ENCODE peak calls at places on chromosomes 3 and 15, in five cellular contexts. N is suprapubic skin, X is adrenal gland, E is AG10803, J is left ventricle myocardium inferior. M is an unnamed sample.

GRCh38 chr15:94352940-94353820 is 121.8 kb downstream of the MCTP2 start:
- DNase-seq in N (no peak), X (no peak), E (no peak), J (no peak), M (no peak)

GRCh38 chr3:25654576-25654975 is 10.1 kb downstream of the TOP2B start:
- DNase-seq in N (no peak), X (no peak), E (no peak), J (no peak), M (no peak)

GRCh38 chr3:133675631-133676335 is 14.0 kb upstream of the TOPBP1 start:
- DNase-seq in N (no peak), X (no peak), E (no peak), J (no peak), M (no peak)

GRCh38 chr3:181695661-181696491 is 15.8 kb upstream of the SOX2 start:
- DNase-seq in N (no peak), X (no peak), E (no peak), J (no peak), M (no peak)

GRCh38 chr15:74613953-74614743 is 1.5 kb upstream of the CLK3 start:
- DNase-seq in N (peak), X (no peak), E (no peak), J (no peak), M (no peak)

GRCh38 chr15:70259030-70259424 is 161.3 kb upstream of the TLE3 start:
- DNase-seq in N (no peak), X (peak), E (peak), J (peak), M (peak)

GRCh38 chr3:143363276-143363675 is 243.7 kb downstream of the CHST2 start:
- DNase-seq in N (no peak), X (no peak), E (peak), J (no peak), M (no peak)

GRCh38 chr3:14962762-14963161 is 15.4 kb downstream of the NR2C2 start:
- DNase-seq in N (no peak), X (no peak), E (peak), J (no peak), M (no peak)

GRCh38 chr3:151226088-151226563 is 23.1 kb upstream of the GPR171 start:
- DNase-seq in N (no peak), X (no peak), E (peak), J (no peak), M (no peak)

GRCh38 chr15:60580650-60581415 is 101.9 kb upstream of the ICE2 start:
- DNase-seq in N (no peak), X (no peak), E (no peak), J (no peak), M (no peak)

GRCh38 chr3:195705081-195705991 is 15.4 kb upstream of the MUC20 start:
- DNase-seq in N (no peak), X (no peak), E (no peak), J (no peak), M (no peak)

GRCh38 chr3:105867690-105868449 is 942 bp downstream of the CBLB start:
- DNase-seq in N (no peak), X (no peak), E (no peak), J (no peak), M (no peak)

GRCh38 chr15:77144492-77145070 is 73.7 kb upstream of the TSPAN3 start:
- DNase-seq in N (no peak), X (no peak), E (peak), J (no peak), M (no peak)

GRCh38 chr15:70220444-70220937 is 122.8 kb upstream of the TLE3 start:
- DNase-seq in N (no peak), X (no peak), E (no peak), J (no peak), M (no peak)

GRCh38 chr3:13475871-13476590 is 4.1 kb upstream of the HDAC11 start:
- DNase-seq in N (no peak), X (no peak), E (peak), J (no peak), M (no peak)

GRCh38 chr3:185439745-185440466 is 58.9 kb downstream of the TMEM41A start:
- DNase-seq in N (no peak), X (no peak), E (no peak), J (no peak), M (no peak)

GRCh38 chr3:197181751-197182150 is 116.7 kb downstream of the DLG1 start:
- DNase-seq in N (no peak), X (peak), E (peak), J (peak), M (no peak)

GRCh38 chr15:50925281-50925680 is 16.8 kb downstream of the AP4E1 start:
- DNase-seq in N (no peak), X (no peak), E (peak), J (no peak), M (no peak)

GRCh38 chr3:46481636-46482035 is 16.1 kb upstream of the RTP3 start:
- DNase-seq in N (no peak), X (no peak), E (peak), J (no peak), M (no peak)

GRCh38 chr3:38117748-38118420 is 19.0 kb downstream of the ACAA1 start:
- DNase-seq in N (peak), X (peak), E (peak), J (peak), M (peak)

GRCh38 chr15:47179988-47180387 is 537.3 kb upstream of the SEMA6D start:
- DNase-seq in N (no peak), X (no peak), E (no peak), J (no peak), M (no peak)

GRCh38 chr15:74656935-74657535 is 38.8 kb downstream of the EDC3 start:
- DNase-seq in N (no peak), X (no peak), E (no peak), J (no peak), M (no peak)

GRCh38 chr15:97482521-97482920 is 478.0 kb upstream of the ARRDC4 start:
- DNase-seq in N (no peak), X (no peak), E (no peak), J (no peak), M (no peak)

GRCh38 chr3:72080101-72080500 is 295.2 kb upstream of the PROK2 start:
- DNase-seq in N (no peak), X (no peak), E (no peak), J (no peak), M (no peak)

GRCh38 chr15:80992436-80992835 is 2.8 kb upstream of the MESD start:
- DNase-seq in N (no peak), X (no peak), E (no peak), J (no peak), M (no peak)

GRCh38 chr3:46935989-46936620 is 40.4 kb downstream of the CCDC12 start:
- DNase-seq in N (no peak), X (peak), E (no peak), J (no peak), M (no peak)

GRCh38 chr3:33940149-33940548 is 141.7 kb downstream of the PDCD6IP start:
- DNase-seq in N (no peak), X (no peak), E (no peak), J (no peak), M (no peak)

GRCh38 chr15:78734441-78735064 is 76.7 kb downstream of the ADAMTS7 start:
- DNase-seq in N (no peak), X (no peak), E (no peak), J (no peak), M (peak)

GRCh38 chr3:104018541-104018940 is 1348.2 kb upstream of the ALCAM start:
- DNase-seq in N (no peak), X (no peak), E (no peak), J (no peak), M (no peak)

GRCh38 chr3:148178508-148178907 is 519.2 kb upstream of the AGTR1 start:
- DNase-seq in N (no peak), X (no peak), E (no peak), J (no peak), M (no peak)

GRCh38 chr3:111081008-111081545 is 9.5 kb downstream of the NECTIN3 start:
- DNase-seq in N (no peak), X (no peak), E (peak), J (no peak), M (no peak)

GRCh38 chr3:38002940-38003339 is 12.4 kb downstream of the VILL start:
- DNase-seq in N (peak), X (peak), E (no peak), J (no peak), M (no peak)

GRCh38 chr3:13009132-13009945 is 63.9 kb downstream of the IQSEC1 start:
- DNase-seq in N (peak), X (no peak), E (no peak), J (peak), M (no peak)

GRCh38 chr3:147267431-147267830 is 138.9 kb downstream of the ZIC4 start:
- DNase-seq in N (no peak), X (no peak), E (peak), J (no peak), M (no peak)

GRCh38 chr15:45548753-45549520 is 26.4 kb upstream of the SLC30A4 start:
- DNase-seq in N (no peak), X (no peak), E (peak), J (no peak), M (no peak)

DNA sequence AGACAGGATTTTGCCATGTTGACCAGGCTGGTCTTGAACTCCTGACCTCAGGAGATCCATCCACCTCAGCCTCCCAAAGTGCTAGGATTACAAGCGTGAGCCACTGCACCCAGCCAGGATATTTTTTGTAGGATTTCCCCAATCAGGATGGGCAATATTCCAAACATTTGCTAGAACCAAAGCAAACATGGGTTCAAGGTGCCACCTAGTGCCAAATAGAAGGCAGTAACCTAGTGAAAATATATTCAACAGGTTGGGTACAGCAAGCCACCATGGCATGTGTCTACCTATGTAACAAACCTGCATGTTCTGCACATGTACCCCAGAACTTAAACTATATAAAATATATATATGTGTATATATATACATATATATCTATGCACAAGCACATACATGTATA is 185.9 kb upstream of the CADM2 start:
- DNase-seq in N (no peak), X (no peak), E (no peak), J (no peak), M (no peak)
- TF ChIP-seq CTCF in N (no peak), X (no peak), E (no peak), J (peak), M (no peak)

GRCh38 chr15:65029736-65030208 is 333 bp upstream of the MTFMT start:
- DNase-seq in N (no peak), X (no peak), E (no peak), J (no peak), M (no peak)
- H3K4me3 ChIP-seq in N (peak), X (no peak), E (peak), J (peak), M (peak)

DNA sequence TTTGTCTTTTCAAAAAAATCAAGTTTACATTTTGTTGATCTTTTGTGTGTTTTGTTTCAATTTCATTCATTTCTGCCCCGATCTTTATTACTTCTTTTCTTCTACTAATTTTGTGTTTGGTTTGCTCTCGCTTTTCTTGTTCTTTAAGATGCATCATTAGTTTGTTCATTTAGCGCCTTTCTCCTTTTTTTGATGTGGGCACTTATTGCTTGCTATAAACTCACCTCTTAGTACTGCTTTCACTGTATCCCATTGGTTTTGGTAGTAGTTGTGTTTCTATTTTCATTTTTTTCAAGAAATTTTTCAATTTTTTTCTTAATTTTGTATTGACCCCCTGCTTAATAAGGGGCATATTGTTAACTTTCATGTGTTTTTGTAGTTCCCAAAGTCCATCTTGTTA is 34.4 kb downstream of the PRKCI start:
- DNase-seq in N (no peak), X (no peak), E (no peak), J (no peak), M (no peak)
- TF ChIP-seq CTCF in N (no peak), X (no peak), E (no peak), J (no peak), M (no peak)

GRCh38 chr3:155634121-155634719 is 110.7 kb downstream of the PLCH1 start:
- DNase-seq in N (no peak), X (no peak), E (no peak), J (no peak), M (no peak)

GRCh38 chr3:155631323-155632019 is 113.4 kb downstream of the PLCH1 start:
- DNase-seq in N (no peak), X (no peak), E (no peak), J (no peak), M (no peak)

GRCh38 chr3:155629006-155629405 is 115.9 kb downstream of the PLCH1 start:
- DNase-seq in N (no peak), X (no peak), E (peak), J (no peak), M (no peak)
- H3K4me3 ChIP-seq in N (no peak), X (no peak), E (no peak), J (no peak), M (no peak)

GRCh38 chr3:66136597-66136996 is 84.2 kb upstream of the SLC25A26 start:
- DNase-seq in N (no peak), X (no peak), E (no peak), J (no peak), M (no peak)

GRCh38 chr3:66138336-66139234 is 82.2 kb upstream of the SLC25A26 start:
- DNase-seq in N (no peak), X (peak), E (peak), J (peak), M (no peak)

GRCh38 chr3:66128623-66129022 is 89.9 kb upstream of the MAGI1 start:
- DNase-seq in N (no peak), X (no peak), E (no peak), J (no peak), M (no peak)

GRCh38 chr3:66133050-66133757 is 87.6 kb upstream of the SLC25A26 start:
- DNase-seq in N (no peak), X (no peak), E (peak), J (no peak), M (no peak)

DNA sequence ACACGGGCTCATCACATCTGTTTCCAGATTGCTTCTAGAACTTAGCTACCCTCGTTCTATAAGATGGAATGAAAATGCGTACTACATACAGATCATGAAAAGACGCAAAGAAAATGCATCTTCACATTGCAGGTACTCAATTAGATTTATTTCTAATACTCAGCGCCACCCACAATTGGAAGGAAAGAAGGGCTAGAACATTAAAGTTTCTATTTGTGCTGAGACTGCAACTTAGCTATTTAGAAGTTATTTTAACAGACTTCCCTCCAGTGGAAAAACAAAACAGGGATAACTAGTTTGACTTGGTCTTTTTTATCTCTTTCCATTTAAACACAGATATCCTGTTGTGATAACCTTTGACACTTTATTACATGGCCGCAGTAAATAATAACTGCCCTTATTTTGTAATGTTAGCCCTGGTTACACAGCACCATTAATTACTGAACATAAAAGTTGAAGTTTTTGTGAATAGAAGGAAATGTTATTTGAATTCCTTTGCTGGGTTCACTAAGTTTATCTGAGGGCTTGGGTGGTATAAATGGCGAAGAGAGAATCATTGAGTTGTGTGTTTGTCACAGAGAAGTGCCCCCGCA is 86.9 kb upstream of the SLC25A26 start:
- DNase-seq in N (no peak), X (no peak), E (no peak), J (no peak), M (no peak)
- TF ChIP-seq CTCF in N (no peak), X (no peak), E (no peak), J (no peak), M (no peak)